ENCODE peak calls at places on chromosomes 3 and 15, in five cellular contexts. One of them, this sample, is unnamed.

GRCh38 chr3:105823149-105823866 is 45.5 kb downstream of the CBLB start:
- DNase-seq in mesenchymal stem cell: peak; percentile 97
- DNase-seq in activated CD4-positive, CD25-positive, alpha-beta regulatory T cell: no peak
- DNase-seq in cardiac septum: no peak
- DNase-seq in iris pigment epithelial cell: peak; percentile 99
- DNase-seq in this sample: peak; percentile 62

GRCh38 chr3:187165144-187165543 is 25.8 kb upstream of the RPL39L start:
- DNase-seq in cardiac septum: no peak
- DNase-seq in iris pigment epithelial cell: peak; percentile 62
- DNase-seq in mesenchymal stem cell: peak; percentile 69
- DNase-seq in activated CD4-positive, CD25-positive, alpha-beta regulatory T cell: no peak
- DNase-seq in this sample: peak; percentile 78

GRCh38 chr15:81304226-81304625 is 19.7 kb downstream of the STARD5 start:
- DNase-seq in mesenchymal stem cell: peak; percentile 82
- DNase-seq in activated CD4-positive, CD25-positive, alpha-beta regulatory T cell: no peak
- DNase-seq in iris pigment epithelial cell: peak; percentile 72
- DNase-seq in cardiac septum: no peak
- DNase-seq in this sample: peak; percentile 13

GRCh38 chr15:78425643-78426042 is 12.4 kb upstream of the IREB2 start:
- DNase-seq in mesenchymal stem cell: no peak
- DNase-seq in cardiac septum: no peak
- DNase-seq in activated CD4-positive, CD25-positive, alpha-beta regulatory T cell: no peak
- DNase-seq in iris pigment epithelial cell: no peak
- DNase-seq in this sample: no peak

GRCh38 chr3:57281710-57282109 is 10.8 kb downstream of the ASB14 start:
- DNase-seq in mesenchymal stem cell: peak; percentile 21
- DNase-seq in activated CD4-positive, CD25-positive, alpha-beta regulatory T cell: no peak
- DNase-seq in cardiac septum: no peak
- DNase-seq in iris pigment epithelial cell: peak; percentile 37
- DNase-seq in this sample: peak; percentile 28

GRCh38 chr15:75947117-75947516 is 43.4 kb downstream of the FBXO22 start:
- DNase-seq in activated CD4-positive, CD25-positive, alpha-beta regulatory T cell: no peak
- DNase-seq in mesenchymal stem cell: peak; percentile 50
- DNase-seq in cardiac septum: no peak
- DNase-seq in iris pigment epithelial cell: peak; percentile 74
- DNase-seq in this sample: no peak

GRCh38 chr3:140031170-140031569 is 96.2 kb downstream of the CLSTN2 start:
- DNase-seq in cardiac septum: no peak
- DNase-seq in mesenchymal stem cell: no peak
- DNase-seq in activated CD4-positive, CD25-positive, alpha-beta regulatory T cell: no peak
- DNase-seq in iris pigment epithelial cell: no peak
- DNase-seq in this sample: no peak

GRCh38 chr3:137304313-137305056 is 346.7 kb downstream of the IL20RB start:
- DNase-seq in iris pigment epithelial cell: no peak
- DNase-seq in activated CD4-positive, CD25-positive, alpha-beta regulatory T cell: no peak
- DNase-seq in cardiac septum: no peak
- DNase-seq in mesenchymal stem cell: no peak
- DNase-seq in this sample: no peak

GRCh38 chr3:163560459-163560858 is 1517.8 kb downstream of the SI start:
- DNase-seq in iris pigment epithelial cell: no peak
- DNase-seq in mesenchymal stem cell: no peak
- DNase-seq in activated CD4-positive, CD25-positive, alpha-beta regulatory T cell: no peak
- DNase-seq in cardiac septum: no peak
- DNase-seq in this sample: no peak

GRCh38 chr15:29451201-29451781 is 181.7 kb upstream of the NSMCE3 start:
- DNase-seq in cardiac septum: no peak
- DNase-seq in activated CD4-positive, CD25-positive, alpha-beta regulatory T cell: no peak
- DNase-seq in iris pigment epithelial cell: no peak
- DNase-seq in mesenchymal stem cell: no peak
- DNase-seq in this sample: peak; percentile 9

GRCh38 chr3:10557783-10558373 is 52.5 kb upstream of the ATP2B2 start:
- DNase-seq in iris pigment epithelial cell: peak; percentile 43
- DNase-seq in cardiac septum: peak; percentile 33
- DNase-seq in activated CD4-positive, CD25-positive, alpha-beta regulatory T cell: no peak
- DNase-seq in mesenchymal stem cell: no peak
- DNase-seq in this sample: peak; percentile 4

GRCh38 chr3:56610669-56611335 is 53.8 kb downstream of the CCDC66 start:
- DNase-seq in iris pigment epithelial cell: no peak
- DNase-seq in cardiac septum: no peak
- DNase-seq in activated CD4-positive, CD25-positive, alpha-beta regulatory T cell: no peak
- DNase-seq in mesenchymal stem cell: no peak
- DNase-seq in this sample: peak; percentile 19

GRCh38 chr3:162353414-162353813 is 856.8 kb downstream of the OTOL1 start:
- DNase-seq in cardiac septum: no peak
- DNase-seq in iris pigment epithelial cell: no peak
- DNase-seq in activated CD4-positive, CD25-positive, alpha-beta regulatory T cell: no peak
- DNase-seq in mesenchymal stem cell: no peak
- DNase-seq in this sample: no peak

GRCh38 chr3:140199008-140199407 is 264.0 kb downstream of the CLSTN2 start:
- DNase-seq in mesenchymal stem cell: no peak
- DNase-seq in activated CD4-positive, CD25-positive, alpha-beta regulatory T cell: no peak
- DNase-seq in cardiac septum: no peak
- DNase-seq in iris pigment epithelial cell: no peak
- DNase-seq in this sample: no peak

GRCh38 chr15:53962646-53963561 is 15.3 kb upstream of the UNC13C start:
- DNase-seq in activated CD4-positive, CD25-positive, alpha-beta regulatory T cell: no peak
- DNase-seq in mesenchymal stem cell: no peak
- DNase-seq in cardiac septum: no peak
- DNase-seq in iris pigment epithelial cell: peak; percentile 17
- DNase-seq in this sample: peak; percentile 20

GRCh38 chr3:51622868-51623267 is 48.2 kb upstream of the TEX264 start:
- DNase-seq in cardiac septum: no peak
- DNase-seq in activated CD4-positive, CD25-positive, alpha-beta regulatory T cell: no peak
- DNase-seq in mesenchymal stem cell: no peak
- DNase-seq in iris pigment epithelial cell: peak; percentile 54
- DNase-seq in this sample: no peak

GRCh38 chr3:106249159-106249558 is 380.3 kb upstream of the CBLB start:
- DNase-seq in iris pigment epithelial cell: peak; percentile 84
- DNase-seq in mesenchymal stem cell: peak; percentile 52
- DNase-seq in cardiac septum: no peak
- DNase-seq in activated CD4-positive, CD25-positive, alpha-beta regulatory T cell: no peak
- DNase-seq in this sample: no peak

GRCh38 chr3:15967577-15967976 is 169.8 kb upstream of the ANKRD28 start:
- DNase-seq in cardiac septum: no peak
- DNase-seq in mesenchymal stem cell: no peak
- DNase-seq in activated CD4-positive, CD25-positive, alpha-beta regulatory T cell: no peak
- DNase-seq in iris pigment epithelial cell: no peak
- DNase-seq in this sample: no peak

GRCh38 chr3:124281453-124282316 is 289.8 kb upstream of the ROPN1 start:
- DNase-seq in cardiac septum: no peak
- DNase-seq in mesenchymal stem cell: peak; percentile 46
- DNase-seq in iris pigment epithelial cell: peak; percentile 57
- DNase-seq in activated CD4-positive, CD25-positive, alpha-beta regulatory T cell: no peak
- DNase-seq in this sample: peak; percentile 81

GRCh38 chr3:181252626-181253025 is 263.1 kb upstream of the DNAJC19 start:
- DNase-seq in activated CD4-positive, CD25-positive, alpha-beta regulatory T cell: no peak
- DNase-seq in iris pigment epithelial cell: no peak
- DNase-seq in mesenchymal stem cell: no peak
- DNase-seq in cardiac septum: no peak
- DNase-seq in this sample: no peak

GRCh38 chr3:60046212-60046611 is 996.4 kb upstream of the CFAP20DC start:
- DNase-seq in iris pigment epithelial cell: no peak
- DNase-seq in activated CD4-positive, CD25-positive, alpha-beta regulatory T cell: no peak
- DNase-seq in mesenchymal stem cell: no peak
- DNase-seq in cardiac septum: no peak
- DNase-seq in this sample: no peak

GRCh38 chr15:70526974-70527325 is 236.4 kb downstream of the UACA start:
- DNase-seq in iris pigment epithelial cell: no peak
- DNase-seq in mesenchymal stem cell: no peak
- DNase-seq in cardiac septum: no peak
- DNase-seq in activated CD4-positive, CD25-positive, alpha-beta regulatory T cell: no peak
- DNase-seq in this sample: no peak

GRCh38 chr3:74463515-74463914 is 150.9 kb downstream of the CNTN3 start:
- DNase-seq in cardiac septum: no peak
- DNase-seq in mesenchymal stem cell: no peak
- DNase-seq in iris pigment epithelial cell: no peak
- DNase-seq in activated CD4-positive, CD25-positive, alpha-beta regulatory T cell: no peak
- DNase-seq in this sample: no peak

GRCh38 chr15:76994971-76995945 is at the start of gene PSTPIP1:
- DNase-seq in iris pigment epithelial cell: no peak
- DNase-seq in mesenchymal stem cell: no peak
- DNase-seq in cardiac septum: peak; percentile 88
- DNase-seq in activated CD4-positive, CD25-positive, alpha-beta regulatory T cell: peak; percentile 66
- DNase-seq in this sample: no peak

GRCh38 chr3:158097571-158098553 is 8.4 kb downstream of the SHOX2 start:
- DNase-seq in activated CD4-positive, CD25-positive, alpha-beta regulatory T cell: peak; percentile 26
- DNase-seq in cardiac septum: peak; percentile 87
- DNase-seq in mesenchymal stem cell: peak; percentile 45
- DNase-seq in iris pigment epithelial cell: peak; percentile 47
- DNase-seq in this sample: peak; percentile 70

GRCh38 chr15:90774731-90775521 is 57.8 kb downstream of the BLM start:
- DNase-seq in iris pigment epithelial cell: peak; percentile 79
- DNase-seq in mesenchymal stem cell: peak; percentile 37
- DNase-seq in activated CD4-positive, CD25-positive, alpha-beta regulatory T cell: no peak
- DNase-seq in cardiac septum: no peak
- DNase-seq in this sample: peak; percentile 45

GRCh38 chr3:30495172-30496124 is 111.0 kb upstream of the TGFBR2 start:
- DNase-seq in mesenchymal stem cell: peak; percentile 28
- DNase-seq in activated CD4-positive, CD25-positive, alpha-beta regulatory T cell: no peak
- DNase-seq in cardiac septum: no peak
- DNase-seq in iris pigment epithelial cell: no peak
- DNase-seq in this sample: no peak

GRCh38 chr3:113243846-113244245 is 32.5 kb downstream of the BOC start:
- DNase-seq in activated CD4-positive, CD25-positive, alpha-beta regulatory T cell: no peak
- DNase-seq in cardiac septum: no peak
- DNase-seq in mesenchymal stem cell: no peak
- DNase-seq in iris pigment epithelial cell: no peak
- DNase-seq in this sample: no peak

GRCh38 chr15:101127503-101128076 is 124.3 kb downstream of the CHSY1 start:
- DNase-seq in mesenchymal stem cell: peak; percentile 83
- DNase-seq in activated CD4-positive, CD25-positive, alpha-beta regulatory T cell: peak; percentile 29
- DNase-seq in iris pigment epithelial cell: peak; percentile 97
- DNase-seq in cardiac septum: no peak
- DNase-seq in this sample: peak; percentile 95

GRCh38 chr15:79820176-79820575 is 76.6 kb downstream of the MTHFS start:
- DNase-seq in mesenchymal stem cell: no peak
- DNase-seq in iris pigment epithelial cell: no peak
- DNase-seq in cardiac septum: no peak
- DNase-seq in activated CD4-positive, CD25-positive, alpha-beta regulatory T cell: no peak
- DNase-seq in this sample: no peak

GRCh38 chr3:59559721-59560514 is 510.1 kb upstream of the CFAP20DC start:
- DNase-seq in mesenchymal stem cell: peak; percentile 98
- DNase-seq in activated CD4-positive, CD25-positive, alpha-beta regulatory T cell: no peak
- DNase-seq in iris pigment epithelial cell: peak; percentile 99
- DNase-seq in cardiac septum: no peak
- DNase-seq in this sample: no peak

GRCh38 chr15:63146684-63147083 is 10.6 kb downstream of the RPS27L start:
- DNase-seq in cardiac septum: no peak
- DNase-seq in iris pigment epithelial cell: peak; percentile 40
- DNase-seq in mesenchymal stem cell: peak; percentile 22
- DNase-seq in activated CD4-positive, CD25-positive, alpha-beta regulatory T cell: no peak
- DNase-seq in this sample: peak; percentile 26

GRCh38 chr3:186519021-186519658 is 25.0 kb downstream of the CRYGS start:
- DNase-seq in mesenchymal stem cell: no peak
- DNase-seq in iris pigment epithelial cell: no peak
- DNase-seq in activated CD4-positive, CD25-positive, alpha-beta regulatory T cell: peak; percentile 23
- DNase-seq in cardiac septum: no peak
- DNase-seq in this sample: no peak

GRCh38 chr3:43894176-43895049 is 203.7 kb downstream of the ABHD5 start:
- DNase-seq in iris pigment epithelial cell: peak; percentile 67
- DNase-seq in mesenchymal stem cell: peak; percentile 57
- DNase-seq in cardiac septum: no peak
- DNase-seq in activated CD4-positive, CD25-positive, alpha-beta regulatory T cell: no peak
- DNase-seq in this sample: peak; percentile 85

GRCh38 chr15:73617310-73617709 is 15.9 kb downstream of the NPTN start:
- DNase-seq in cardiac septum: no peak
- DNase-seq in iris pigment epithelial cell: no peak
- DNase-seq in activated CD4-positive, CD25-positive, alpha-beta regulatory T cell: no peak
- DNase-seq in mesenchymal stem cell: no peak
- DNase-seq in this sample: no peak

GRCh38 chr15:67068724-67069400 is 3.5 kb downstream of the SMAD3 start:
- DNase-seq in iris pigment epithelial cell: peak; percentile 65
- DNase-seq in mesenchymal stem cell: peak; percentile 57
- DNase-seq in activated CD4-positive, CD25-positive, alpha-beta regulatory T cell: no peak
- DNase-seq in cardiac septum: no peak
- DNase-seq in this sample: no peak

GRCh38 chr15:29270976-29271375 is 1.4 kb upstream of the NSMCE3 start:
- DNase-seq in iris pigment epithelial cell: no peak
- DNase-seq in mesenchymal stem cell: no peak
- DNase-seq in cardiac septum: no peak
- DNase-seq in activated CD4-positive, CD25-positive, alpha-beta regulatory T cell: no peak
- DNase-seq in this sample: no peak

GRCh38 chr15:90413411-90414379 is 25.7 kb downstream of the IQGAP1 start:
- DNase-seq in iris pigment epithelial cell: peak; percentile 71
- DNase-seq in cardiac septum: no peak
- DNase-seq in mesenchymal stem cell: peak; percentile 87
- DNase-seq in activated CD4-positive, CD25-positive, alpha-beta regulatory T cell: no peak
- DNase-seq in this sample: peak; percentile 33

GRCh38 chr15:96699871-96700401 is 369.4 kb downstream of the NR2F2 start:
- DNase-seq in activated CD4-positive, CD25-positive, alpha-beta regulatory T cell: no peak
- DNase-seq in iris pigment epithelial cell: no peak
- DNase-seq in cardiac septum: no peak
- DNase-seq in mesenchymal stem cell: no peak
- DNase-seq in this sample: no peak

This sample was measured in dermis blood vessel endothelial cell.